ENCODE peak calls at places on chromosomes 1 and 21, in seven cellular contexts. One of them, this sample, is unnamed.

GRCh38 chr1:203046984-203047630 is 20.8 kb downstream of the PPFIA4 start:
- DNase-seq in NCI-H1417: no peak
- DNase-seq in stimulated activated CD4-positive, alpha-beta T cell treated with anti-CD3 and anti-CD28 coated beads, Interleukin-2, amount 100 ng/mL, for 48 hours: no peak
- DNase-seq in NCI-H1105: no peak
- DNase-seq in mesenteric fat pad: no peak
- DNase-seq in T-helper 1 cell: no peak
- DNase-seq in H7: no peak
- DNase-seq in this sample: no peak

GRCh38 chr1:155133799-155134281 is 1.8 kb upstream of the SLC50A1 start:
- DNase-seq in NCI-H1417: no peak
- DNase-seq in stimulated activated CD4-positive, alpha-beta T cell treated with anti-CD3 and anti-CD28 coated beads, Interleukin-2, amount 100 ng/mL, for 48 hours: no peak
- DNase-seq in NCI-H1105: no peak
- DNase-seq in mesenteric fat pad: no peak
- DNase-seq in T-helper 1 cell: no peak
- DNase-seq in H7: no peak
- DNase-seq in this sample: no peak

GRCh38 chr1:54460346-54460745 is 54.2 kb upstream of the SSBP3 start:
- DNase-seq in NCI-H1417: no peak
- DNase-seq in stimulated activated CD4-positive, alpha-beta T cell treated with anti-CD3 and anti-CD28 coated beads, Interleukin-2, amount 100 ng/mL, for 48 hours: no peak
- DNase-seq in NCI-H1105: no peak
- DNase-seq in mesenteric fat pad: no peak
- DNase-seq in T-helper 1 cell: peak
- DNase-seq in H7: peak
- DNase-seq in this sample: peak

GRCh38 chr1:210384625-210385024 is 55.9 kb downstream of the HHAT start:
- DNase-seq in NCI-H1417: no peak
- DNase-seq in stimulated activated CD4-positive, alpha-beta T cell treated with anti-CD3 and anti-CD28 coated beads, Interleukin-2, amount 100 ng/mL, for 48 hours: no peak
- DNase-seq in NCI-H1105: no peak
- DNase-seq in mesenteric fat pad: no peak
- DNase-seq in T-helper 1 cell: no peak
- DNase-seq in H7: no peak
- DNase-seq in this sample: no peak

GRCh38 chr1:228902781-228903572 is 167.7 kb downstream of the RHOU start:
- DNase-seq in NCI-H1417: no peak
- DNase-seq in stimulated activated CD4-positive, alpha-beta T cell treated with anti-CD3 and anti-CD28 coated beads, Interleukin-2, amount 100 ng/mL, for 48 hours: no peak
- DNase-seq in NCI-H1105: peak
- DNase-seq in mesenteric fat pad: peak
- DNase-seq in T-helper 1 cell: no peak
- DNase-seq in H7: no peak
- DNase-seq in this sample: no peak

GRCh38 chr1:180168786-180169640 is 14.3 kb downstream of the QSOX1 start:
- DNase-seq in NCI-H1417: peak
- DNase-seq in stimulated activated CD4-positive, alpha-beta T cell treated with anti-CD3 and anti-CD28 coated beads, Interleukin-2, amount 100 ng/mL, for 48 hours: peak
- DNase-seq in NCI-H1105: peak
- DNase-seq in mesenteric fat pad: peak
- DNase-seq in T-helper 1 cell: no peak
- DNase-seq in H7: peak
- DNase-seq in this sample: peak

GRCh38 chr1:46081206-46081605 is 51.2 kb downstream of the PIK3R3 start:
- DNase-seq in NCI-H1417: no peak
- DNase-seq in stimulated activated CD4-positive, alpha-beta T cell treated with anti-CD3 and anti-CD28 coated beads, Interleukin-2, amount 100 ng/mL, for 48 hours: no peak
- DNase-seq in NCI-H1105: no peak
- DNase-seq in mesenteric fat pad: no peak
- DNase-seq in T-helper 1 cell: no peak
- DNase-seq in H7: no peak
- DNase-seq in this sample: no peak

GRCh38 chr21:42865361-42866160 is 13.8 kb downstream of the WDR4 start:
- DNase-seq in NCI-H1417: no peak
- DNase-seq in stimulated activated CD4-positive, alpha-beta T cell treated with anti-CD3 and anti-CD28 coated beads, Interleukin-2, amount 100 ng/mL, for 48 hours: no peak
- DNase-seq in NCI-H1105: peak
- DNase-seq in mesenteric fat pad: no peak
- DNase-seq in T-helper 1 cell: no peak
- DNase-seq in H7: peak
- DNase-seq in this sample: no peak

GRCh38 chr1:236494082-236494481 is 29.7 kb upstream of the LGALS8 start:
- DNase-seq in NCI-H1417: no peak
- DNase-seq in stimulated activated CD4-positive, alpha-beta T cell treated with anti-CD3 and anti-CD28 coated beads, Interleukin-2, amount 100 ng/mL, for 48 hours: no peak
- DNase-seq in NCI-H1105: no peak
- DNase-seq in mesenteric fat pad: no peak
- DNase-seq in T-helper 1 cell: no peak
- DNase-seq in H7: no peak
- DNase-seq in this sample: no peak

GRCh38 chr1:236018885-236019453 is 45.9 kb downstream of the NID1 start:
- DNase-seq in NCI-H1417: no peak
- DNase-seq in stimulated activated CD4-positive, alpha-beta T cell treated with anti-CD3 and anti-CD28 coated beads, Interleukin-2, amount 100 ng/mL, for 48 hours: no peak
- DNase-seq in NCI-H1105: no peak
- DNase-seq in mesenteric fat pad: no peak
- DNase-seq in T-helper 1 cell: no peak
- DNase-seq in H7: no peak
- DNase-seq in this sample: no peak

GRCh38 chr1:48175116-48175515 is 47.4 kb upstream of the SLC5A9 start:
- DNase-seq in NCI-H1417: no peak
- DNase-seq in stimulated activated CD4-positive, alpha-beta T cell treated with anti-CD3 and anti-CD28 coated beads, Interleukin-2, amount 100 ng/mL, for 48 hours: no peak
- DNase-seq in NCI-H1105: no peak
- DNase-seq in mesenteric fat pad: no peak
- DNase-seq in T-helper 1 cell: no peak
- DNase-seq in H7: no peak
- DNase-seq in this sample: no peak

GRCh38 chr1:246434335-246434734 is 72.7 kb downstream of the SMYD3 start:
- DNase-seq in NCI-H1417: no peak
- DNase-seq in stimulated activated CD4-positive, alpha-beta T cell treated with anti-CD3 and anti-CD28 coated beads, Interleukin-2, amount 100 ng/mL, for 48 hours: no peak
- DNase-seq in NCI-H1105: no peak
- DNase-seq in mesenteric fat pad: no peak
- DNase-seq in T-helper 1 cell: no peak
- DNase-seq in H7: no peak
- DNase-seq in this sample: no peak

GRCh38 chr1:36457691-36458090 is 6.5 kb downstream of the MRPS15 start:
- DNase-seq in NCI-H1417: peak
- DNase-seq in stimulated activated CD4-positive, alpha-beta T cell treated with anti-CD3 and anti-CD28 coated beads, Interleukin-2, amount 100 ng/mL, for 48 hours: no peak
- DNase-seq in NCI-H1105: no peak
- DNase-seq in mesenteric fat pad: no peak
- DNase-seq in T-helper 1 cell: no peak
- DNase-seq in H7: no peak
- DNase-seq in this sample: no peak

GRCh38 chr1:243926803-243927245 is 76.8 kb upstream of the AKT3 start:
- DNase-seq in NCI-H1417: no peak
- DNase-seq in stimulated activated CD4-positive, alpha-beta T cell treated with anti-CD3 and anti-CD28 coated beads, Interleukin-2, amount 100 ng/mL, for 48 hours: no peak
- DNase-seq in NCI-H1105: no peak
- DNase-seq in mesenteric fat pad: no peak
- DNase-seq in T-helper 1 cell: no peak
- DNase-seq in H7: no peak
- DNase-seq in this sample: no peak

GRCh38 chr1:45004281-45004920 is 6.7 kb downstream of the HECTD3 start:
- DNase-seq in NCI-H1417: no peak
- DNase-seq in stimulated activated CD4-positive, alpha-beta T cell treated with anti-CD3 and anti-CD28 coated beads, Interleukin-2, amount 100 ng/mL, for 48 hours: no peak
- DNase-seq in NCI-H1105: no peak
- DNase-seq in mesenteric fat pad: no peak
- DNase-seq in T-helper 1 cell: no peak
- DNase-seq in H7: no peak
- DNase-seq in this sample: no peak

GRCh38 chr1:30377230-30378022 is 346.0 kb downstream of the MATN1 start:
- DNase-seq in NCI-H1417: no peak
- DNase-seq in stimulated activated CD4-positive, alpha-beta T cell treated with anti-CD3 and anti-CD28 coated beads, Interleukin-2, amount 100 ng/mL, for 48 hours: no peak
- DNase-seq in NCI-H1105: no peak
- DNase-seq in mesenteric fat pad: peak
- DNase-seq in T-helper 1 cell: no peak
- DNase-seq in H7: peak
- DNase-seq in this sample: no peak

GRCh38 chr1:214380418-214380817 is 99.5 kb downstream of the SMYD2 start:
- DNase-seq in NCI-H1417: no peak
- DNase-seq in stimulated activated CD4-positive, alpha-beta T cell treated with anti-CD3 and anti-CD28 coated beads, Interleukin-2, amount 100 ng/mL, for 48 hours: no peak
- DNase-seq in NCI-H1105: no peak
- DNase-seq in mesenteric fat pad: no peak
- DNase-seq in T-helper 1 cell: no peak
- DNase-seq in H7: no peak
- DNase-seq in this sample: no peak

GRCh38 chr21:35525443-35525842 is 476.3 kb upstream of the RUNX1 start:
- DNase-seq in NCI-H1417: no peak
- DNase-seq in stimulated activated CD4-positive, alpha-beta T cell treated with anti-CD3 and anti-CD28 coated beads, Interleukin-2, amount 100 ng/mL, for 48 hours: no peak
- DNase-seq in NCI-H1105: no peak
- DNase-seq in mesenteric fat pad: no peak
- DNase-seq in T-helper 1 cell: no peak
- DNase-seq in H7: no peak
- DNase-seq in this sample: no peak

GRCh38 chr1:184867866-184868585 is 106.3 kb downstream of the NIBAN1 start:
- DNase-seq in NCI-H1417: no peak
- DNase-seq in stimulated activated CD4-positive, alpha-beta T cell treated with anti-CD3 and anti-CD28 coated beads, Interleukin-2, amount 100 ng/mL, for 48 hours: no peak
- DNase-seq in NCI-H1105: no peak
- DNase-seq in mesenteric fat pad: no peak
- DNase-seq in T-helper 1 cell: no peak
- DNase-seq in H7: no peak
- DNase-seq in this sample: no peak